ENCODE peak calls at places on chromosomes 5 and 9, in nine cellular contexts. Q is body of pancreas, M is HCT116, W is gastrocnemius medialis, R is breast epithelium, X is prostate gland, L is A549, I is endothelial cell of umbilical vein, P is sigmoid colon. V is an unnamed sample.
A peak's percentile ranks its signal among the peaks of the same experiment; 100 is the strongest.

GRCh38 chr9:24986331-24986730 is 440.6 kb upstream of the IZUMO3 start:
- DNase-seq in Q (no peak), M (no peak), W (no peak), R (no peak), X (no peak), L (no peak), I (no peak), P (no peak), V (no peak)

GRCh38 chr5:1382248-1382700 is 37.4 kb upstream of the CLPTM1L start:
- DNase-seq in Q (no peak), M (no peak), W (no peak), R (no peak), X (no peak), L (no peak), I (no peak), P (no peak), V (no peak)

GRCh38 chr5:147483961-147484707 is 25.7 kb downstream of the DPYSL3 start:
- DNase-seq in Q (peak; percentile 45), M (no peak), W (peak; percentile 10), R (peak; percentile 39), X (no peak), L (no peak), I (peak; percentile 99), P (peak; percentile 89), V (peak; percentile 86)

GRCh38 chr5:74201334-74202081 is 439.0 kb downstream of the ENC1 start:
- DNase-seq in Q (peak; percentile 77), M (no peak), W (peak; percentile 18), R (peak; percentile 70), X (no peak), L (no peak), I (peak; percentile 85), P (no peak), V (no peak)

GRCh38 chr9:132754236-132754635 is 84.0 kb downstream of the GTF3C4 start:
- DNase-seq in Q (no peak), M (no peak), W (no peak), R (no peak), X (no peak), L (no peak), I (no peak), P (peak; percentile 24), V (no peak)

GRCh38 chr5:126268697-126269315 is 154.4 kb upstream of the GRAMD2B start:
- DNase-seq in Q (no peak), M (no peak), W (no peak), R (no peak), X (no peak), L (no peak), I (no peak), P (no peak), V (no peak)

GRCh38 chr9:35954942-35955546 is 2.9 kb downstream of the OR2S2 start:
- DNase-seq in Q (peak; percentile 77), M (peak; percentile 67), W (no peak), R (no peak), X (peak; percentile 60), L (peak; percentile 42), I (peak; percentile 79), P (no peak), V (peak; percentile 65)

GRCh38 chr9:113640418-113640817 is 176.9 kb downstream of the RGS3 start:
- DNase-seq in Q (no peak), M (no peak), W (no peak), R (no peak), X (no peak), L (no peak), I (no peak), P (peak; percentile 59), V (no peak)

GRCh38 chr9:120715331-120715924 is 1.2 kb upstream of the MEGF9 start:
- DNase-seq in Q (no peak), M (no peak), W (peak; percentile 6), R (no peak), X (no peak), L (peak; percentile 30), I (peak; percentile 52), P (peak; percentile 83), V (peak; percentile 58)

GRCh38 chr5:143536364-143536763 is 132.9 kb upstream of the NR3C1 start:
- DNase-seq in Q (peak; percentile 6), M (peak; percentile 37), W (no peak), R (no peak), X (no peak), L (peak; percentile 32), I (peak; percentile 18), P (no peak), V (no peak)

GRCh38 chr5:82421119-82421518 is 143.0 kb upstream of the RPS23 start:
- DNase-seq in Q (no peak), M (peak; percentile 69), W (no peak), R (no peak), X (no peak), L (peak; percentile 17), I (peak; percentile 89), P (no peak), V (no peak)

GRCh38 chr5:154072782-154073171 is 34.0 kb downstream of the MFAP3 start:
- DNase-seq in Q (no peak), M (no peak), W (no peak), R (no peak), X (no peak), L (no peak), I (no peak), P (no peak), V (no peak)

DNA sequence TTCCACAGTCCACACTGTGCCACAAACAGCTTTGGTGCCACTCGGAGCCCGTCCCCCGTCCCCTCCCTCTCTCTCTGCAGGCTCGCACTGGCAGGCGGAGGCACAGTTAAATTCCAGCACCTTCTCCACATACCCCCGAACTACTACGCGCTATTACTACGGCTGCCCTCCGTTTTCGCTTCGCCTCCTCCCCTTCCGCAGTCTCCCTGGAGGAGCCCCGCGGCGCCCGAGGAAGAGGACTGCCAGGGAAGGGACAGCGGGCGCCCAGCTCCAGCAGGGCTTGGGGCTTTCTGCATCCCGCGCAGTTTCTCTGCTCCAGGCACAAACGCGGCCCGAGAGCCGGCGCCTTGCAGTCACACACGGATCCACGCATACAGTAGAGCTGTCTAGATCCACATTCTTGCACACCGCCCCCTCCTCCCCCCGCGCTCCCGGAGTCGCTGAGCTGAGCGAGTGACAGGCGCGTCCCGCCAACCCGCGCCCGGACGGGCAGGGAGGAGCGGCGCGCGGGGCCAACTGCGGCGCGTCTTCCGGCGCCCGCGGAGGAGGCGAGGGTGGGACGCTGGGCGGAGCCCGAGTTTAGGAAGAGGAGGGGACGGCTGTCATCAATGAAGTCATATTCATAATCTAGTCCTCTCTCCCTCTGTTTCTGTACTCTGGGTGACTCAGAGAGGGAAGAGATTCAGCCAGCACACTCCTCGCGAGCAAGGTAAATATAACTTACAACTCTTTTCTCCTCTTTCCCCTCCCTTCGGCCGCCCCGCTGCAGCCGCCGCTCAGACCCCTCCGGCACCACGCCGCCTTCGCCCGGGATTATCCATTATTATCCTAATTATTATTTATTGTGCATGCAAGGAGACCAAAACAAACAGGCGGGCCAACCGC is at the start of gene SMARCA2:
- DNase-seq in Q (peak; percentile 98), M (peak; percentile 84), W (peak; percentile 96), R (peak; percentile 97), X (peak; percentile 98), L (peak; percentile 86), I (peak; percentile 98), P (peak; percentile 99), V (peak; percentile 97)
- TF ChIP-seq POLR2A in Q (peak; percentile 92), M (no peak), W (peak; percentile 96), R (peak; percentile 59), X (peak; percentile 84), L (no peak), I (peak; percentile 49), P (peak; percentile 82), V (peak; percentile 82)

GRCh38 chr5:34495178-34495577 is 160.9 kb upstream of the RAI14 start:
- DNase-seq in Q (no peak), M (no peak), W (no peak), R (no peak), X (no peak), L (no peak), I (no peak), P (no peak), V (no peak)
- H3K4me1 ChIP-seq in Q (peaks cover 5% of the 10 kb centered on the region), M (peaks cover 6% of the 10 kb centered on the region), W (no peaks in the 10 kb centered on the region), R (no peaks in the 10 kb centered on the region), X (peaks cover 3% of the 10 kb centered on the region), L (peaks cover 21% of the 10 kb centered on the region), I (peaks cover 18% of the 10 kb centered on the region), P (peaks cover 54% of the 10 kb centered on the region), V (peaks cover 16% of the 10 kb centered on the region)

GRCh38 chr5:134131578-134132350 is 17.3 kb downstream of the TCF7 start:
- DNase-seq in Q (no peak), M (no peak), W (no peak), R (no peak), X (no peak), L (no peak), I (no peak), P (no peak), V (no peak)

GRCh38 chr5:134133995-134134541 is 19.6 kb downstream of the TCF7 start:
- DNase-seq in Q (peak; percentile 5), M (no peak), W (no peak), R (no peak), X (no peak), L (no peak), I (no peak), P (peak; percentile 61), V (peak; percentile 11)

GRCh38 chr5:134131165-134131564 is 16.7 kb downstream of the TCF7 start:
- DNase-seq in Q (no peak), M (no peak), W (no peak), R (no peak), X (no peak), L (no peak), I (no peak), P (no peak), V (no peak)

GRCh38 chr5:134133213-134133994 is 18.9 kb downstream of the TCF7 start:
- DNase-seq in Q (peak; percentile 4), M (no peak), W (no peak), R (no peak), X (no peak), L (no peak), I (no peak), P (peak; percentile 50), V (peak; percentile 12)

DNA sequence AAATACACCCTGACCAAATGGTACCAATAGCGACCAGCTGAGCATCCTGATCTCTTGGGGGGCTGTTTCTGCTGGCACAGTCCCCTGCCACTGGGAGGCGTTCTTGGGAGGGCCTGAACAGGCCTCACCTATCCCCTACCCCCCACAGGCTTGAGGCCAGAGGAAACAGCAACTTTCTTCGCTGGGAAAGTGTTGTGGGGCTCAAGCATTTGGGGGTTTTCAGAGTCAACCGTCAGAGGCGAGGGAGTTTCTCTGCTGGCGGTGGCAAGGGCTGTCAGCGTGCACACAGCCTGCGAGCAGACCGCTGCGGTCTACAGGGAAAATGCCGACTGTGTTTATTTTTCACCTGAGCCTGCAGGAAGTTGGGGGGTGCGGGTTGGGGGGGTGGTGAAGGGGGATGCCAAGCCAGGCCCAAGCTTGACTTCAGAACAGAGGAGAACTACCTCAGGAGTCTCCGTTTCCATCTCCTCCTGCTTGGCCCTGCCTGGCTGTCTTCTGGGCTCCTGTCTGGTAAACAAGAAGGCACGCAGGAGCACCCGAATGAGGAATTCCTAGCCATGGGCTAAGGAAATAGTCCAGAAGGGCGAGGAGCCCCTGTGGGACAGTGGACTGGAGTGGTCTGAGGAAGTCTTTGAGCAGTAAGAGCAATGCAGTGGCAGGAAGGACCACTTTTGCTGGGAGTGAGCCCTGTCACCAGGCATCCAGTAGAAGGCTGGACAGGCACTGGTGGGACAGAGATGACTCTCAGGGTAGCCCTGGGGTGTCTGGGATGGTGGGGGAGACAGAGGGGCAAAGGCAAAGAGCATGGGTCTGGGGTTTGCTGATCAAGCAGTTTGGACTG is 18.1 kb downstream of the TCF7 start:
- DNase-seq in Q (peak; percentile 5), M (no peak), W (no peak), R (no peak), X (no peak), L (no peak), I (no peak), P (peak; percentile 37), V (no peak)
- TF ChIP-seq POLR2A in Q (no peak), M (no peak), W (no peak), R (no peak), X (no peak), L (no peak), I (no peak), P (no peak), V (no peak)

GRCh38 chr9:121731090-121731489 is 79.7 kb downstream of the DAB2IP start:
- DNase-seq in Q (no peak), M (no peak), W (no peak), R (no peak), X (no peak), L (no peak), I (no peak), P (no peak), V (no peak)
- H3K4me1 ChIP-seq in Q (peaks cover 33% of the 10 kb centered on the region), M (peaks cover 24% of the 10 kb centered on the region), W (peaks cover 95% of the 10 kb centered on the region), R (peaks cover 26% of the 10 kb centered on the region), X (peaks cover 17% of the 10 kb centered on the region), L (peaks cover 18% of the 10 kb centered on the region), I (peaks cover 7% of the 10 kb centered on the region), P (peaks cover 73% of the 10 kb centered on the region), V (peaks cover 4% of the 10 kb centered on the region)

V was measured in uterus.